ENCODE peak calls at places on chromosome 15, in ten cellular contexts. L is T-cell; M is pancreas; P is HCT116; S is activated T-cell treated with anti-CD3 and anti-CD28 coated beads, Interleukin-2, amount 50 U/mL, for 4 hours; E is A549; K is CD8-positive, alpha-beta T cell; G is RWPE2; F is activated naive CD4-positive, alpha-beta T cell treated with anti-CD3 and anti-CD28 coated beads, Interleukin-2, amount 50 U/mL, for 72 hours; I is heart right ventricle. H is an unnamed sample.

GRCh38 chr15:73571346-73571745 is 61.8 kb downstream of the NPTN start:
- ATAC-seq in L (no peak), P (no peak), M (peak; percentile 66), F (peak; percentile 64), G (no peak), I (no peak), S (no peak), E (no peak), K (no peak), H (peak; percentile 18)

GRCh38 chr15:101242999-101243336 is 8.9 kb downstream of the CHSY1 start:
- ATAC-seq in K (no peak), E (no peak), I (peak; percentile 40), F (no peak), P (no peak), G (peak; percentile 24), L (no peak), S (no peak), M (no peak), H (no peak)

GRCh38 chr15:59353994-59354951 is 18.4 kb downstream of the MYO1E start:
- ATAC-seq in K (peak; percentile 65), M (no peak), P (no peak), E (no peak), F (no peak), S (no peak), I (no peak), L (peak; percentile 72), G (no peak), H (no peak)

GRCh38 chr15:94412979-94413741 is 181.8 kb downstream of the MCTP2 start:
- ATAC-seq in L (no peak), K (no peak), P (no peak), I (no peak), G (no peak), S (no peak), M (no peak), E (no peak), F (no peak), H (peak; percentile 46)

GRCh38 chr15:74041777-74042435 is 40.4 kb downstream of the GOLGA6A start:
- ATAC-seq in I (no peak), S (no peak), G (no peak), K (no peak), E (no peak), M (no peak), F (no peak), P (no peak), L (no peak), H (no peak)

GRCh38 chr15:64344651-64345262 is 11.2 kb downstream of the CSNK1G1 start:
- ATAC-seq in P (no peak), G (peak; percentile 79), F (no peak), E (no peak), I (no peak), M (no peak), K (no peak), L (no peak), S (no peak), H (no peak)

GRCh38 chr15:99414755-99415731 is 150.7 kb upstream of the MEF2A start:
- ATAC-seq in K (no peak), S (no peak), F (no peak), L (no peak), I (no peak), M (no peak), E (peak; percentile 22), G (peak; percentile 51), P (peak; percentile 20), H (peak; percentile 61)

GRCh38 chr15:87703238-87704111 is 553.1 kb downstream of the NTRK3 start:
- ATAC-seq in S (no peak), M (no peak), G (no peak), K (no peak), F (no peak), E (no peak), L (no peak), I (peak; percentile 88), P (no peak), H (no peak)

GRCh38 chr15:68081869-68082505 is 27.9 kb downstream of the PIAS1 start:
- ATAC-seq in G (no peak), L (no peak), E (no peak), I (no peak), K (no peak), F (no peak), P (no peak), S (no peak), M (no peak), H (no peak)

GRCh38 chr15:35979608-35980007 is 433.6 kb upstream of the DPH6 start:
- ATAC-seq in I (no peak), E (no peak), K (no peak), F (no peak), M (no peak), L (no peak), S (no peak), P (no peak), G (no peak), H (no peak)

GRCh38 chr15:94968133-94968532 is 736.8 kb downstream of the MCTP2 start:
- ATAC-seq in G (no peak), S (no peak), I (peak; percentile 57), M (no peak), P (no peak), K (no peak), L (no peak), F (no peak), E (no peak), H (no peak)

GRCh38 chr15:65767895-65768294 is 24.2 kb downstream of the DENND4A start:
- ATAC-seq in P (no peak), L (peak; percentile 44), S (peak; percentile 66), I (no peak), G (no peak), E (no peak), M (no peak), F (peak; percentile 87), K (peak; percentile 42), H (no peak)

GRCh38 chr15:57313134-57313483 is 63.2 kb upstream of the CGNL1 start:
- ATAC-seq in G (no peak), E (no peak), L (no peak), P (no peak), F (no peak), I (no peak), K (no peak), S (no peak), M (no peak), H (no peak)

GRCh38 chr15:73357999-73358665 is 10.6 kb downstream of the HCN4 start:
- ATAC-seq in S (no peak), P (no peak), F (no peak), M (peak; percentile 73), I (no peak), G (no peak), L (no peak), K (no peak), E (no peak), H (no peak)

GRCh38 chr15:38652998-38653397 is 88.4 kb upstream of the RASGRP1 start:
- ATAC-seq in M (no peak), P (no peak), L (peak; percentile 81), K (peak; percentile 77), S (peak; percentile 67), E (no peak), G (no peak), I (peak; percentile 27), F (peak; percentile 81), H (no peak)

GRCh38 chr15:63035977-63036376 is 6.6 kb upstream of the TPM1 start:
- ATAC-seq in I (no peak), M (no peak), L (no peak), K (no peak), S (no peak), P (no peak), G (no peak), E (peak; percentile 44), F (no peak), H (no peak)

GRCh38 chr15:40918799-40919392 is 10.2 kb upstream of the DLL4 start:
- ATAC-seq in M (no peak), I (peak; percentile 81), L (no peak), F (no peak), K (no peak), E (no peak), S (no peak), G (no peak), P (no peak), H (peak; percentile 4)

GRCh38 chr15:62549345-62549970 is 384.4 kb upstream of the C2CD4B start:
- ATAC-seq in L (no peak), P (peak; percentile 84), I (no peak), F (no peak), S (no peak), K (no peak), G (peak; percentile 60), M (no peak), E (peak; percentile 94), H (peak; percentile 52)

GRCh38 chr15:63595066-63595465 is 2.1 kb upstream of the FBXL22 start:
- ATAC-seq in E (no peak), I (peak; percentile 43), G (no peak), M (no peak), L (no peak), S (no peak), K (no peak), F (no peak), P (no peak), H (no peak)

GRCh38 chr15:49620174-49620573 is 444 bp downstream of the FAM227B start:
- ATAC-seq in F (no peak), I (peak; percentile 35), L (no peak), G (no peak), P (no peak), K (no peak), S (no peak), M (peak; percentile 36), E (peak; percentile 19), H (peak; percentile 29)

GRCh38 chr15:62153228-62153627 is 11.9 kb downstream of the C2CD4B start:
- ATAC-seq in P (no peak), F (peak; percentile 98), K (no peak), I (no peak), S (peak; percentile 98), E (no peak), G (peak; percentile 59), M (no peak), L (no peak), H (no peak)

GRCh38 chr15:85414495-85414894 is 34.1 kb downstream of the AKAP13 start:
- ATAC-seq in M (no peak), F (no peak), K (no peak), L (peak; percentile 39), E (peak; percentile 8), G (no peak), S (no peak), P (no peak), I (peak; percentile 51), H (no peak)

GRCh38 chr15:57114070-57114469 is 195.6 kb downstream of the TCF12 start:
- ATAC-seq in I (no peak), P (no peak), E (no peak), M (no peak), G (no peak), K (no peak), F (no peak), L (no peak), S (no peak), H (no peak)

GRCh38 chr15:68774120-68774519 is 46.6 kb downstream of the ANP32A start:
- ATAC-seq in M (no peak), F (no peak), P (no peak), S (no peak), G (no peak), I (no peak), L (no peak), K (no peak), E (no peak), H (no peak)

GRCh38 chr15:34620122-34620521 is 36.7 kb upstream of the GOLGA8B start:
- ATAC-seq in E (no peak), I (no peak), S (no peak), L (no peak), F (no peak), K (no peak), M (no peak), P (no peak), G (no peak), H (no peak)

GRCh38 chr15:89157918-89158564 is 63.3 kb downstream of the RLBP1 start:
- ATAC-seq in F (no peak), S (no peak), P (no peak), E (no peak), I (peak; percentile 66), M (no peak), L (no peak), G (peak; percentile 14), K (no peak), H (no peak)

GRCh38 chr15:70892002-70892911 is at the start of the genes LRRC49 and THAP10:
- ATAC-seq in M (peak; percentile 97), S (peak; percentile 57), G (peak; percentile 97), E (peak; percentile 99), I (peak; percentile 98), P (peak; percentile 96), K (no peak), L (no peak), F (peak; percentile 85), H (peak; percentile 90)

GRCh38 chr15:83115831-83116565 is 8.6 kb downstream of the TM6SF1 start:
- ATAC-seq in E (no peak), S (no peak), L (no peak), I (no peak), F (peak; percentile 92), K (no peak), G (no peak), M (no peak), P (no peak), H (no peak)

H was measured in esophagus mucosa.